ENCODE peak calls at places on chromosome 5, in eight cellular contexts. One of them, this sample, is unnamed.
A peak's percentile ranks its signal among the peaks of the same experiment; 100 is the strongest.

GRCh38 chr5:38148021-38148625 is 110.2 kb upstream of the EGFLAM start:
- DNase-seq in astrocyte: no peak
- DNase-seq in choroid plexus epithelial cell: no peak
- DNase-seq in WTC11: no peak
- DNase-seq in AG09319: no peak
- DNase-seq in WERI-Rb-1: no peak
- DNase-seq in OCI-LY7: no peak
- DNase-seq in colonic mucosa: no peak
- DNase-seq in this sample: peak; percentile 2

GRCh38 chr5:157106668-157107461 is 2.0 kb downstream of the HAVCR2 start:
- DNase-seq in astrocyte: peak; percentile 5
- DNase-seq in choroid plexus epithelial cell: no peak
- DNase-seq in OCI-LY7: peak; percentile 24
- DNase-seq in WTC11: no peak
- DNase-seq in WERI-Rb-1: no peak
- DNase-seq in colonic mucosa: no peak
- DNase-seq in AG09319: no peak
- DNase-seq in this sample: no peak

GRCh38 chr5:34507948-34508347 is 148.2 kb upstream of the RAI14 start:
- DNase-seq in AG09319: no peak
- DNase-seq in astrocyte: no peak
- DNase-seq in WTC11: no peak
- DNase-seq in colonic mucosa: no peak
- DNase-seq in choroid plexus epithelial cell: no peak
- DNase-seq in WERI-Rb-1: no peak
- DNase-seq in OCI-LY7: no peak
- DNase-seq in this sample: no peak

GRCh38 chr5:181260720-181261319 is at the start of gene TRIM52:
- DNase-seq in colonic mucosa: peak; percentile 94
- DNase-seq in WTC11: peak; percentile 95
- DNase-seq in WERI-Rb-1: peak; percentile 84
- DNase-seq in astrocyte: peak; percentile 79
- DNase-seq in OCI-LY7: peak; percentile 97
- DNase-seq in AG09319: peak; percentile 68
- DNase-seq in choroid plexus epithelial cell: peak; percentile 88
- DNase-seq in this sample: peak; percentile 88

GRCh38 chr5:14953075-14953474 is 81.5 kb upstream of the ANKH start:
- DNase-seq in AG09319: no peak
- DNase-seq in colonic mucosa: no peak
- DNase-seq in WERI-Rb-1: no peak
- DNase-seq in astrocyte: no peak
- DNase-seq in choroid plexus epithelial cell: no peak
- DNase-seq in WTC11: no peak
- DNase-seq in OCI-LY7: no peak
- DNase-seq in this sample: no peak

GRCh38 chr5:168920019-168920813 is 341.0 kb upstream of the PANK3 start:
- DNase-seq in choroid plexus epithelial cell: no peak
- DNase-seq in astrocyte: no peak
- DNase-seq in WTC11: no peak
- DNase-seq in WERI-Rb-1: no peak
- DNase-seq in OCI-LY7: no peak
- DNase-seq in AG09319: no peak
- DNase-seq in colonic mucosa: no peak
- DNase-seq in this sample: no peak

GRCh38 chr5:131262953-131263541 is 806 bp upstream of the CDC42SE2 start:
- DNase-seq in colonic mucosa: no peak
- DNase-seq in WERI-Rb-1: no peak
- DNase-seq in WTC11: no peak
- DNase-seq in OCI-LY7: peak; percentile 58
- DNase-seq in astrocyte: no peak
- DNase-seq in AG09319: no peak
- DNase-seq in choroid plexus epithelial cell: peak; percentile 25
- DNase-seq in this sample: no peak

GRCh38 chr5:57581222-57581621 is 98.6 kb upstream of the ACTBL2 start:
- DNase-seq in OCI-LY7: no peak
- DNase-seq in WTC11: no peak
- DNase-seq in colonic mucosa: no peak
- DNase-seq in choroid plexus epithelial cell: peak; percentile 17
- DNase-seq in AG09319: no peak
- DNase-seq in WERI-Rb-1: no peak
- DNase-seq in astrocyte: no peak
- DNase-seq in this sample: no peak

GRCh38 chr5:168651654-168652053 is 72.5 kb upstream of the PANK3 start:
- DNase-seq in WTC11: no peak
- DNase-seq in AG09319: peak; percentile 27
- DNase-seq in astrocyte: peak; percentile 83
- DNase-seq in colonic mucosa: no peak
- DNase-seq in choroid plexus epithelial cell: peak; percentile 82
- DNase-seq in WERI-Rb-1: no peak
- DNase-seq in OCI-LY7: no peak
- DNase-seq in this sample: no peak

GRCh38 chr5:6361101-6361500 is 17.2 kb downstream of the MED10 start:
- DNase-seq in OCI-LY7: no peak
- DNase-seq in AG09319: no peak
- DNase-seq in choroid plexus epithelial cell: no peak
- DNase-seq in colonic mucosa: no peak
- DNase-seq in WERI-Rb-1: no peak
- DNase-seq in WTC11: no peak
- DNase-seq in astrocyte: no peak
- DNase-seq in this sample: no peak

GRCh38 chr5:127031863-127032232 is 1.5 kb upstream of the MARCHF3 start:
- DNase-seq in WERI-Rb-1: no peak
- DNase-seq in AG09319: no peak
- DNase-seq in choroid plexus epithelial cell: no peak
- DNase-seq in OCI-LY7: no peak
- DNase-seq in WTC11: no peak
- DNase-seq in colonic mucosa: no peak
- DNase-seq in astrocyte: no peak
- DNase-seq in this sample: no peak

GRCh38 chr5:14476791-14477435 is 104.7 kb upstream of the OTULINL start:
- DNase-seq in AG09319: no peak
- DNase-seq in WTC11: no peak
- DNase-seq in astrocyte: peak; percentile 67
- DNase-seq in OCI-LY7: no peak
- DNase-seq in colonic mucosa: no peak
- DNase-seq in WERI-Rb-1: no peak
- DNase-seq in choroid plexus epithelial cell: peak; percentile 54
- DNase-seq in this sample: no peak

GRCh38 chr5:81908771-81909170 is 63.1 kb upstream of the ATG10 start:
- DNase-seq in colonic mucosa: no peak
- DNase-seq in WTC11: no peak
- DNase-seq in WERI-Rb-1: no peak
- DNase-seq in AG09319: no peak
- DNase-seq in choroid plexus epithelial cell: peak; percentile 36
- DNase-seq in astrocyte: no peak
- DNase-seq in OCI-LY7: no peak
- DNase-seq in this sample: no peak

GRCh38 chr5:60473654-60474053 is 226.3 kb downstream of the DEPDC1B start:
- DNase-seq in colonic mucosa: no peak
- DNase-seq in astrocyte: no peak
- DNase-seq in OCI-LY7: no peak
- DNase-seq in WERI-Rb-1: no peak
- DNase-seq in AG09319: no peak
- DNase-seq in WTC11: no peak
- DNase-seq in choroid plexus epithelial cell: no peak
- DNase-seq in this sample: no peak

GRCh38 chr5:143395638-143396352 is 7.7 kb downstream of the NR3C1 start:
- DNase-seq in choroid plexus epithelial cell: no peak
- DNase-seq in astrocyte: no peak
- DNase-seq in colonic mucosa: no peak
- DNase-seq in OCI-LY7: peak; percentile 48
- DNase-seq in AG09319: no peak
- DNase-seq in WERI-Rb-1: no peak
- DNase-seq in WTC11: no peak
- DNase-seq in this sample: no peak

GRCh38 chr5:150500328-150500841 is 7.5 kb upstream of the NDST1 start:
- DNase-seq in OCI-LY7: no peak
- DNase-seq in colonic mucosa: peak; percentile 63
- DNase-seq in astrocyte: no peak
- DNase-seq in AG09319: no peak
- DNase-seq in choroid plexus epithelial cell: no peak
- DNase-seq in WTC11: no peak
- DNase-seq in WERI-Rb-1: no peak
- DNase-seq in this sample: no peak

GRCh38 chr5:113150221-113150620 is 173.6 kb downstream of the DCP2 start:
- DNase-seq in OCI-LY7: no peak
- DNase-seq in colonic mucosa: no peak
- DNase-seq in AG09319: no peak
- DNase-seq in WERI-Rb-1: no peak
- DNase-seq in WTC11: no peak
- DNase-seq in astrocyte: no peak
- DNase-seq in choroid plexus epithelial cell: no peak
- DNase-seq in this sample: no peak

GRCh38 chr5:171610053-171610452 is 175.6 kb upstream of the SMIM23 start:
- DNase-seq in AG09319: no peak
- DNase-seq in astrocyte: no peak
- DNase-seq in WERI-Rb-1: no peak
- DNase-seq in WTC11: no peak
- DNase-seq in colonic mucosa: no peak
- DNase-seq in OCI-LY7: no peak
- DNase-seq in choroid plexus epithelial cell: no peak
- DNase-seq in this sample: no peak

GRCh38 chr5:90558344-90559192 is at the start of gene ADGRV1:
- DNase-seq in WERI-Rb-1: peak; percentile 98
- DNase-seq in colonic mucosa: peak; percentile 89
- DNase-seq in WTC11: peak; percentile 97
- DNase-seq in AG09319: no peak
- DNase-seq in astrocyte: peak; percentile 62
- DNase-seq in OCI-LY7: no peak
- DNase-seq in choroid plexus epithelial cell: peak; percentile 42
- DNase-seq in this sample: peak; percentile 85

DNA sequence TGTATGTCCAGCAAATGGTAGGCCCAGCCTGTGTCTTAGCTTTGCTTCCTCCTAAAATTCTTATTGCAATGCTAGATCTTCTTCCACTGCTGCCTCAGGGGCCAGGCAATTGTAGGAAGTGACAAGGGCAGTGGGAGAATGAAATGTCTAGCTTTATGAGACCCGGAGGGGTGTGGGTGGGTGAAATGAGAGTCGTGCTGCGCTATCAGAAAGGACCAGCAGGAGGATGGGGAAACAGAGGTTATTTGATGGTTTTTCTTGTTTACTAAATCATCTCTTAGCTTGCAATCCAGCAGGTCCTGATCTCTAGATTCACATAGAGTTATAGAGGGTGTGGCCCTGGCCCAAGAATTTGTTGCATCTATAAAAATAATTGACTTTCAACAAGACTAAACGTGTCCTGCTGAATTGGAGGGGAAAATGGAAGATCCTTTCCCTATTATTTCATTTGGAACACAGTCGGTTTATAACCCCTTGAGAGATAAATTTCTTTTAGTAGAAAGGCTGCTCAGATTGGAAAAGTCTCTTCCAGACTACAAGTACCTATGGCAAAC is 43.6 kb downstream of the ZNF366 start:
- DNase-seq in astrocyte: no peak
- DNase-seq in OCI-LY7: no peak
- DNase-seq in AG09319: no peak
- DNase-seq in colonic mucosa: no peak
- DNase-seq in WERI-Rb-1: no peak
- DNase-seq in WTC11: no peak
- DNase-seq in choroid plexus epithelial cell: no peak
- DNase-seq in this sample: no peak
- TF ChIP-seq CTCF in astrocyte: no peak
- TF ChIP-seq CTCF in OCI-LY7: no peak
- TF ChIP-seq CTCF in AG09319: no peak
- TF ChIP-seq CTCF in colonic mucosa: no peak
- TF ChIP-seq CTCF in WERI-Rb-1: no peak
- TF ChIP-seq CTCF in WTC11: no peak
- TF ChIP-seq CTCF in choroid plexus epithelial cell: peak; percentile 9
- TF ChIP-seq CTCF in this sample: peak; percentile 53

GRCh38 chr5:117072439-117072838 is 497.8 kb upstream of the SEMA6A start:
- DNase-seq in AG09319: no peak
- DNase-seq in WERI-Rb-1: no peak
- DNase-seq in choroid plexus epithelial cell: no peak
- DNase-seq in OCI-LY7: no peak
- DNase-seq in astrocyte: no peak
- DNase-seq in colonic mucosa: no peak
- DNase-seq in WTC11: peak; percentile 17
- DNase-seq in this sample: no peak

GRCh38 chr5:117077142-117077541 is 502.5 kb upstream of the SEMA6A start:
- DNase-seq in OCI-LY7: no peak
- DNase-seq in choroid plexus epithelial cell: peak; percentile 7
- DNase-seq in AG09319: no peak
- DNase-seq in WTC11: no peak
- DNase-seq in WERI-Rb-1: no peak
- DNase-seq in astrocyte: no peak
- DNase-seq in colonic mucosa: no peak
- DNase-seq in this sample: no peak
- TF ChIP-seq CTCF in OCI-LY7: peak; percentile 72
- TF ChIP-seq CTCF in choroid plexus epithelial cell: peak; percentile 52
- TF ChIP-seq CTCF in AG09319: peak; percentile 40
- TF ChIP-seq CTCF in WTC11: no peak
- TF ChIP-seq CTCF in WERI-Rb-1: peak; percentile 31
- TF ChIP-seq CTCF in astrocyte: peak; percentile 26
- TF ChIP-seq CTCF in colonic mucosa: no peak
- TF ChIP-seq CTCF in this sample: peak; percentile 63

GRCh38 chr5:115349001-115349817 is 52.8 kb upstream of the CCDC112 start:
- DNase-seq in WERI-Rb-1: no peak
- DNase-seq in OCI-LY7: no peak
- DNase-seq in choroid plexus epithelial cell: peak; percentile 92
- DNase-seq in astrocyte: peak; percentile 90
- DNase-seq in WTC11: no peak
- DNase-seq in colonic mucosa: peak; percentile 58
- DNase-seq in AG09319: peak; percentile 49
- DNase-seq in this sample: no peak
- TF ChIP-seq CTCF in WERI-Rb-1: no peak
- TF ChIP-seq CTCF in OCI-LY7: no peak
- TF ChIP-seq CTCF in choroid plexus epithelial cell: peak; percentile 25
- TF ChIP-seq CTCF in astrocyte: peak; percentile 16
- TF ChIP-seq CTCF in WTC11: no peak
- TF ChIP-seq CTCF in colonic mucosa: peak; percentile 23
- TF ChIP-seq CTCF in AG09319: peak; percentile 17
- TF ChIP-seq CTCF in this sample: no peak

GRCh38 chr5:154464435-154464834 is 13.6 kb downstream of the HAND1 start:
- DNase-seq in colonic mucosa: no peak
- DNase-seq in OCI-LY7: no peak
- DNase-seq in WTC11: no peak
- DNase-seq in AG09319: no peak
- DNase-seq in WERI-Rb-1: no peak
- DNase-seq in choroid plexus epithelial cell: no peak
- DNase-seq in astrocyte: no peak
- DNase-seq in this sample: no peak

GRCh38 chr5:154459015-154459414 is 13.2 kb downstream of the SAP30L start:
- DNase-seq in colonic mucosa: no peak
- DNase-seq in AG09319: no peak
- DNase-seq in astrocyte: no peak
- DNase-seq in choroid plexus epithelial cell: no peak
- DNase-seq in OCI-LY7: no peak
- DNase-seq in WTC11: no peak
- DNase-seq in WERI-Rb-1: no peak
- DNase-seq in this sample: no peak

GRCh38 chr5:154460172-154460571 is 14.4 kb downstream of the SAP30L start:
- DNase-seq in AG09319: no peak
- DNase-seq in WERI-Rb-1: no peak
- DNase-seq in WTC11: no peak
- DNase-seq in OCI-LY7: no peak
- DNase-seq in choroid plexus epithelial cell: no peak
- DNase-seq in astrocyte: no peak
- DNase-seq in colonic mucosa: no peak
- DNase-seq in this sample: no peak

GRCh38 chr5:154465169-154465568 is 12.9 kb downstream of the HAND1 start:
- DNase-seq in WTC11: no peak
- DNase-seq in astrocyte: no peak
- DNase-seq in WERI-Rb-1: no peak
- DNase-seq in colonic mucosa: no peak
- DNase-seq in choroid plexus epithelial cell: peak; percentile 71
- DNase-seq in OCI-LY7: no peak
- DNase-seq in AG09319: no peak
- DNase-seq in this sample: no peak

GRCh38 chr5:154461531-154461930 is 15.7 kb downstream of the SAP30L start:
- DNase-seq in astrocyte: no peak
- DNase-seq in colonic mucosa: no peak
- DNase-seq in AG09319: no peak
- DNase-seq in WTC11: peak; percentile 49
- DNase-seq in choroid plexus epithelial cell: peak; percentile 66
- DNase-seq in WERI-Rb-1: no peak
- DNase-seq in OCI-LY7: no peak
- DNase-seq in this sample: no peak
- TF ChIP-seq CTCF in astrocyte: peak; percentile 32
- TF ChIP-seq CTCF in colonic mucosa: no peak
- TF ChIP-seq CTCF in AG09319: peak; percentile 7
- TF ChIP-seq CTCF in WTC11: no peak
- TF ChIP-seq CTCF in choroid plexus epithelial cell: peak; percentile 60
- TF ChIP-seq CTCF in WERI-Rb-1: peak; percentile 22
- TF ChIP-seq CTCF in OCI-LY7: no peak
- TF ChIP-seq CTCF in this sample: peak; percentile 14

This sample was measured in neural crest cell.